ENCODE peak calls at places on chromosomes 13 and 19, in five cellular contexts. Y, C, D, X and J are unnamed samples.

GRCh38 chr13:64488731-64489130 is 2741.4 kb downstream of the PCDH9 start:
- DNase-seq in Y (no peak), C (no peak), D (no peak), X (no peak), J (no peak)

GRCh38 chr13:111661776-111662175 is 341.3 kb downstream of the TEX29 start:
- DNase-seq in Y (no peak), C (no peak), D (no peak), X (no peak), J (no peak)

GRCh38 chr19:1251503-1252220 is 3.3 kb downstream of the MIDN start:
- DNase-seq in Y (peak; percentile 84), C (no peak), D (no peak), X (peak; percentile 59), J (no peak)

GRCh38 chr19:48925240-48925843 is 8.2 kb upstream of the DHDH start:
- DNase-seq in Y (no peak), C (no peak), D (peak; percentile 69), X (no peak), J (peak; percentile 41)

GRCh38 chr13:99314640-99315176 is 7.5 kb upstream of the GPR183 start:
- DNase-seq in Y (no peak), C (no peak), D (no peak), X (no peak), J (no peak)

GRCh38 chr13:114115191-114115671 is 17.2 kb downstream of the RASA3 start:
- DNase-seq in Y (no peak), C (no peak), D (no peak), X (no peak), J (no peak)

GRCh38 chr19:6887326-6887725 is at the start of gene ADGRE1:
- DNase-seq in Y (no peak), C (no peak), D (no peak), X (no peak), J (no peak)

GRCh38 chr13:26024558-26024957 is 27.3 kb downstream of the SHISA2 start:
- DNase-seq in Y (no peak), C (no peak), D (no peak), X (no peak), J (no peak)

GRCh38 chr13:99432637-99433542 is 68.4 kb upstream of the TM9SF2 start:
- DNase-seq in Y (peak; percentile 65), C (no peak), D (no peak), X (peak; percentile 81), J (peak; percentile 46)

GRCh38 chr19:29945433-29945832 is 3.4 kb downstream of the URI1 start:
- DNase-seq in Y (no peak), C (no peak), D (no peak), X (no peak), J (no peak)